ENCODE peak calls at places on chromosomes 4 and X, in nine cellular contexts. Z is glutamatergic neuron, N is AG09319, P is nephron progenitor cell, X is OCI-LY7, F is MM.1S, U is lower leg skin, O is tibial nerve, I is sigmoid colon. Y is an unnamed sample.

GRCh38 chr4:170652571-170652970 is 562.8 kb upstream of the AADAT start:
- DNase-seq in Z (no peak), N (no peak), P (no peak), X (no peak), F (no peak), U (no peak), O (no peak), I (no peak), Y (no peak)

GRCh38 chr4:78770091-78770642 is 6.0 kb upstream of the BMP2K start:
- DNase-seq in Z (no peak), N (no peak), P (no peak), X (no peak), F (no peak), U (no peak), O (no peak), I (no peak), Y (no peak)

GRCh38 chrX:24025741-24026402 is 1.1 kb downstream of the KLHL15 start:
- DNase-seq in Z (no peak), N (peak; percentile 32), P (no peak), X (no peak), F (no peak), U (peak; percentile 15), O (peak; percentile 14), I (peak; percentile 79), Y (no peak)

GRCh38 chrX:110759785-110760184 is 35.8 kb downstream of the CHRDL1 start:
- DNase-seq in Z (no peak), N (no peak), P (no peak), X (no peak), F (no peak), U (no peak), O (no peak), I (no peak), Y (no peak)

GRCh38 chr4:137609693-137610450 is 77.6 kb upstream of the PCDH18 start:
- DNase-seq in Z (no peak), N (peak; percentile 45), P (no peak), X (no peak), F (no peak), U (no peak), O (no peak), I (no peak), Y (no peak)

GRCh38 chr4:158193171-158193749 is 17.0 kb upstream of the TMEM144 start:
- DNase-seq in Z (no peak), N (no peak), P (no peak), X (peak; percentile 13), F (peak; percentile 55), U (no peak), O (no peak), I (no peak), Y (peak; percentile 21)

GRCh38 chr4:152780267-152780811 is 585 bp downstream of the ARFIP1 start:
- DNase-seq in Z (peak; percentile 22), N (no peak), P (peak; percentile 25), X (no peak), F (no peak), U (peak; percentile 21), O (no peak), I (no peak), Y (no peak)

GRCh38 chrX:41522681-41523080 is 75.5 kb downstream of the NYX start:
- DNase-seq in Z (no peak), N (no peak), P (no peak), X (no peak), F (no peak), U (no peak), O (no peak), I (no peak), Y (no peak)

GRCh38 chrX:72306851-72307645 is 1.3 kb upstream of the CITED1 start:
- DNase-seq in Z (peak; percentile 69), N (no peak), P (peak; percentile 60), X (no peak), F (peak; percentile 67), U (peak; percentile 18), O (peak; percentile 38), I (peak; percentile 79), Y (peak; percentile 61)

GRCh38 chrX:39730671-39731389 is 366.9 kb downstream of the BCOR start:
- DNase-seq in Z (peak; percentile 67), N (no peak), P (peak; percentile 62), X (peak; percentile 65), F (peak; percentile 27), U (peak; percentile 38), O (peak; percentile 30), I (peak; percentile 94), Y (peak; percentile 75)

GRCh38 chrX:9388450-9388849 is 76.4 kb upstream of the TBL1X start:
- DNase-seq in Z (no peak), N (no peak), P (no peak), X (no peak), F (no peak), U (no peak), O (no peak), I (no peak), Y (no peak)

GRCh38 chrX:136067097-136067496 is 80.2 kb upstream of the FHL1 start:
- DNase-seq in Z (no peak), N (no peak), P (no peak), X (no peak), F (no peak), U (no peak), O (no peak), I (peak; percentile 69), Y (no peak)

GRCh38 chrX:56802921-56803848 is 74.1 kb downstream of the NBDY start:
- DNase-seq in Z (peak; percentile 49), N (peak; percentile 76), P (peak; percentile 76), X (no peak), F (peak; percentile 81), U (no peak), O (peak; percentile 22), I (peak; percentile 88), Y (peak; percentile 36)

GRCh38 chrX:56800307-56800706 is 71.3 kb downstream of the NBDY start:
- DNase-seq in Z (no peak), N (no peak), P (no peak), X (no peak), F (no peak), U (no peak), O (no peak), I (no peak), Y (peak; percentile 5)

GRCh38 chrX:56798866-56799864 is 70.1 kb downstream of the NBDY start:
- DNase-seq in Z (no peak), N (no peak), P (peak; percentile 54), X (no peak), F (peak; percentile 45), U (no peak), O (no peak), I (no peak), Y (no peak)

GRCh38 chrX:56802428-56802827 is 73.4 kb downstream of the NBDY start:
- DNase-seq in Z (no peak), N (no peak), P (no peak), X (no peak), F (no peak), U (no peak), O (no peak), I (no peak), Y (peak; percentile 7)

DNA sequence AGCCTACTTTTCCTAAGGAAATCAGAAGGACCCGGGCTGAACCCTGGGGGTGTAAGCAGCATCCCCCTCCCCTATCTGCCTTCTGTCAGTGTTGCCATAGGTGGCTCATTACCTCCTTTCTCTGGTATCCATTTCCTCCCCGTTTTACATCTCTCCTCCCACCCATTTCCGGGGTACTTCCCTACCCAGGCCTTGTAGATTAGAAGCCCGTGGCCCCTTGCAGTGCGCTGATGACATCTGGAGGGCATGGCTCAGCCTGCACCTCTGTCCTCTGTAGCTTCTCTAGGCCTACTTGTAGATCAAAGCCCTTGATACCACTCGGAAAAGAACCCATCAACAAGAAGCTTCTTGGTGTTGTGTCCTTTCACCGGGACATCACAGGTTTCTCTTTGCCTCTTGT is 71.8 kb downstream of the NBDY start:
- DNase-seq in Z (no peak), N (no peak), P (no peak), X (peak; percentile 65), F (peak; percentile 61), U (no peak), O (no peak), I (no peak), Y (peak; percentile 59)
- TF ChIP-seq CTCF in Z (no peak), N (no peak), P (peak; percentile 13), X (peak; percentile 34), F (peak; percentile 16), U (no peak), O (no peak), I (no peak), Y (no peak)

GRCh38 chr4:163251204-163251603 is 81.2 kb downstream of the NPY1R start:
- DNase-seq in Z (no peak), N (no peak), P (no peak), X (no peak), F (no peak), U (no peak), O (no peak), I (no peak), Y (no peak)
- TF ChIP-seq CTCF in Z (no peak), N (no peak), P (peak; percentile 16), X (peak; percentile 37), F (peak; percentile 9), U (no peak), O (no peak), I (no peak), Y (no peak)

GRCh38 chr4:93478805-93479204 is 349.7 kb upstream of the ATOH1 start:
- DNase-seq in Z (no peak), N (no peak), P (no peak), X (no peak), F (no peak), U (no peak), O (no peak), I (no peak), Y (no peak)

GRCh38 chr4:93475730-93476129 is 352.8 kb upstream of the ATOH1 start:
- DNase-seq in Z (no peak), N (no peak), P (no peak), X (no peak), F (no peak), U (no peak), O (no peak), I (no peak), Y (no peak)

GRCh38 chr4:93480452-93480851 is 348.1 kb upstream of the ATOH1 start:
- DNase-seq in Z (no peak), N (no peak), P (no peak), X (no peak), F (no peak), U (no peak), O (no peak), I (no peak), Y (no peak)
- TF ChIP-seq CTCF in Z (no peak), N (no peak), P (no peak), X (no peak), F (no peak), U (no peak), O (no peak), I (no peak), Y (no peak)

GRCh38 chr4:105140684-105141490 is 5.8 kb upstream of the TET2 start:
- DNase-seq in Z (no peak), N (no peak), P (peak; percentile 21), X (peak; percentile 55), F (peak; percentile 66), U (no peak), O (no peak), I (no peak), Y (no peak)
- TF ChIP-seq CTCF in Z (peak; percentile 39), N (peak; percentile 69), P (peak; percentile 62), X (peak; percentile 88), F (peak; percentile 77), U (no peak), O (peak; percentile 63), I (no peak), Y (peak; percentile 28)

DNA sequence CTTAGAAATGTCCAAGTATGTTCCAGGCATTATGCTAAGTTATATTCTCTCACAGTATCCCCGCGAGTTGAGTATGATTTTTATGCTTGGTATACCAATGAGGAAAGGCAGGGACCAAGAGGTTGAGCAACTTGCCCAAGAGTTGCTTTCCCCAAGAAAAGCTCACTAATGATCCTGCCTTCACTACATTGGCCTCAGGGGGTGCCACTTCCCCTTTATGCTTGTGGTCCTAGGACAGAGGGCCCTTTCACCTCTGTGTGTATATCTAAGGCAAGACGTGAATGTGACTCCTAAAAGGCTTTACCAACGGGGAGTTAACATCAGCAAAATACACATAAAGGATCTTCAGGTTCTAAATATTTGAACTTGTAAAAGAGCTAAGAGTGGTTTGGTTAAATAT is 164.4 kb upstream of the CPEB2 start:
- DNase-seq in Z (no peak), N (no peak), P (no peak), X (peak; percentile 2), F (no peak), U (no peak), O (no peak), I (no peak), Y (no peak)
- TF ChIP-seq CTCF in Z (no peak), N (no peak), P (no peak), X (peak; percentile 36), F (no peak), U (no peak), O (no peak), I (no peak), Y (no peak)